ENCODE peak calls at places on chromosomes 12 and 14, in ten cellular contexts. O, K, S, U, P, R, D, F, V and X are unnamed samples.

GRCh38 chr12:43044241-43044640 is 454.7 kb upstream of the PRICKLE1 start:
- DNase-seq in O (no peak), K (no peak), S (no peak), U (no peak), P (no peak), R (no peak), D (no peak), F (no peak), V (peak), X (no peak)

GRCh38 chr14:91361236-91361811 is 56.3 kb downstream of the CCDC88C start:
- DNase-seq in O (no peak), K (peak), S (no peak), U (no peak), P (peak), R (no peak), D (no peak), F (no peak), V (no peak), X (no peak)

GRCh38 chr14:101758913-101759593 is 2.5 kb upstream of the PPP2R5C start:
- DNase-seq in O (no peak), K (no peak), S (no peak), U (no peak), P (no peak), R (no peak), D (no peak), F (no peak), V (no peak), X (no peak)

GRCh38 chr12:109885616-109886015 is 5.3 kb upstream of the GLTP start:
- DNase-seq in O (peak), K (no peak), S (no peak), U (no peak), P (no peak), R (no peak), D (no peak), F (no peak), V (no peak), X (no peak)

GRCh38 chr12:1117970-1118563 is 127.0 kb downstream of the ERC1 start:
- DNase-seq in O (peak), K (peak), S (peak), U (peak), P (peak), R (peak), D (peak), F (peak), V (peak), X (peak)

GRCh38 chr14:33949051-33950037 is 1.5 kb downstream of the EGLN3 start:
- DNase-seq in O (no peak), K (peak), S (no peak), U (no peak), P (no peak), R (no peak), D (no peak), F (no peak), V (no peak), X (no peak)

GRCh38 chr12:95473440-95473946 is 459 bp upstream of the METAP2 start:
- DNase-seq in O (peak), K (peak), S (peak), U (peak), P (no peak), R (no peak), D (peak), F (no peak), V (peak), X (peak)

GRCh38 chr14:60790850-60791249 is 56.3 kb downstream of the MNAT1 start:
- DNase-seq in O (no peak), K (no peak), S (no peak), U (no peak), P (no peak), R (no peak), D (no peak), F (no peak), V (no peak), X (no peak)

GRCh38 chr14:63897706-63898105 is 44.9 kb downstream of the SYNE2 start:
- DNase-seq in O (no peak), K (no peak), S (no peak), U (no peak), P (no peak), R (no peak), D (no peak), F (no peak), V (peak), X (no peak)

GRCh38 chr14:27739657-27740156 is 1026.9 kb upstream of the FOXG1 start:
- DNase-seq in O (no peak), K (no peak), S (no peak), U (no peak), P (no peak), R (no peak), D (no peak), F (no peak), V (no peak), X (peak)

GRCh38 chr12:55073043-55074022 is 52.9 kb upstream of the OR9K2 start:
- DNase-seq in O (peak), K (peak), S (peak), U (peak), P (peak), R (peak), D (peak), F (peak), V (peak), X (peak)

GRCh38 chr14:101066826-101067508 is 163.4 kb upstream of the RTL1 start:
- DNase-seq in O (no peak), K (no peak), S (no peak), U (no peak), P (no peak), R (peak), D (no peak), F (no peak), V (no peak), X (no peak)

GRCh38 chr12:131108171-131108955 is 154.7 kb downstream of the ADGRD1 start:
- DNase-seq in O (no peak), K (no peak), S (no peak), U (no peak), P (no peak), R (no peak), D (no peak), F (no peak), V (no peak), X (no peak)

GRCh38 chr12:130205531-130205930 is 43.3 kb downstream of the FZD10 start:
- DNase-seq in O (no peak), K (no peak), S (no peak), U (no peak), P (no peak), R (no peak), D (no peak), F (no peak), V (no peak), X (no peak)

GRCh38 chr12:62604856-62605255 is 138.2 kb downstream of the MON2 start:
- DNase-seq in O (no peak), K (no peak), S (no peak), U (peak), P (no peak), R (no peak), D (no peak), F (no peak), V (peak), X (no peak)

GRCh38 chr14:54465654-54466053 is 23.1 kb downstream of the GMFB start:
- DNase-seq in O (no peak), K (no peak), S (peak), U (no peak), P (no peak), R (no peak), D (no peak), F (no peak), V (no peak), X (no peak)

GRCh38 chr14:97777622-97778021 is 980.4 kb downstream of the VRK1 start:
- DNase-seq in O (no peak), K (no peak), S (no peak), U (no peak), P (no peak), R (no peak), D (no peak), F (no peak), V (no peak), X (no peak)

GRCh38 chr14:21385170-21385904 is 1.5 kb upstream of the SUPT16H start:
- DNase-seq in O (no peak), K (peak), S (no peak), U (no peak), P (peak), R (no peak), D (no peak), F (no peak), V (no peak), X (no peak)

GRCh38 chr12:34295366-34296142 is 273.3 kb downstream of the ALG10 start:
- DNase-seq in O (no peak), K (no peak), S (no peak), U (no peak), P (no peak), R (no peak), D (no peak), F (no peak), V (no peak), X (no peak)

GRCh38 chr12:16076553-16076952 is 165.4 kb downstream of the DERA start:
- DNase-seq in O (peak), K (peak), S (peak), U (no peak), P (peak), R (no peak), D (peak), F (no peak), V (peak), X (peak)

GRCh38 chr12:59811991-59812390 is 216.2 kb downstream of the SLC16A7 start:
- DNase-seq in O (no peak), K (no peak), S (no peak), U (no peak), P (no peak), R (no peak), D (no peak), F (no peak), V (no peak), X (no peak)

GRCh38 chr12:110641512-110641911 is 27.6 kb downstream of the TCTN1 start:
- DNase-seq in O (no peak), K (no peak), S (peak), U (no peak), P (no peak), R (no peak), D (peak), F (no peak), V (no peak), X (no peak)

GRCh38 chr12:7374423-7375144 is 69.4 kb downstream of the CD163L1 start:
- DNase-seq in O (peak), K (no peak), S (peak), U (no peak), P (peak), R (no peak), D (peak), F (no peak), V (peak), X (no peak)

GRCh38 chr14:23321572-23322547 is 603 bp downstream of the PABPN1 start:
- DNase-seq in O (peak), K (peak), S (peak), U (peak), P (peak), R (no peak), D (peak), F (no peak), V (peak), X (peak)

GRCh38 chr12:24496755-24497154 is 452.1 kb downstream of the BCAT1 start:
- DNase-seq in O (no peak), K (no peak), S (no peak), U (no peak), P (no peak), R (no peak), D (no peak), F (no peak), V (peak), X (no peak)

GRCh38 chr12:122080149-122081107 is 1.9 kb downstream of the MLXIP start:
- DNase-seq in O (peak), K (peak), S (peak), U (no peak), P (peak), R (peak), D (no peak), F (no peak), V (peak), X (peak)

GRCh38 chr12:109423392-109423791 is 53.7 kb downstream of the KCTD10 start:
- DNase-seq in O (no peak), K (no peak), S (no peak), U (no peak), P (no peak), R (no peak), D (no peak), F (no peak), V (no peak), X (no peak)

GRCh38 chr14:91282954-91283645 is 38.6 kb upstream of the GPR68 start:
- DNase-seq in O (no peak), K (no peak), S (no peak), U (no peak), P (no peak), R (no peak), D (no peak), F (no peak), V (no peak), X (no peak)

GRCh38 chr12:118544569-118544968 is 168.2 kb downstream of the SUDS3 start:
- DNase-seq in O (peak), K (no peak), S (no peak), U (no peak), P (no peak), R (no peak), D (no peak), F (no peak), V (peak), X (no peak)

GRCh38 chr12:30357712-30358111 is 338.0 kb downstream of the IPO8 start:
- DNase-seq in O (no peak), K (no peak), S (no peak), U (no peak), P (no peak), R (no peak), D (no peak), F (no peak), V (no peak), X (no peak)

GRCh38 chr14:99884834-99885648 is 91.8 kb downstream of the EML1 start:
- DNase-seq in O (peak), K (peak), S (peak), U (peak), P (peak), R (no peak), D (peak), F (no peak), V (peak), X (peak)

GRCh38 chr14:49882826-49883694 is 9.8 kb upstream of the ARF6 start:
- DNase-seq in O (peak), K (no peak), S (no peak), U (no peak), P (no peak), R (no peak), D (no peak), F (no peak), V (no peak), X (no peak)

GRCh38 chr12:122891661-122892525 is 4.0 kb downstream of the VPS37B start:
- DNase-seq in O (peak), K (no peak), S (no peak), U (no peak), P (peak), R (no peak), D (no peak), F (no peak), V (peak), X (no peak)

GRCh38 chr12:106080111-106080732 is 58.5 kb downstream of the NUAK1 start:
- DNase-seq in O (no peak), K (no peak), S (no peak), U (no peak), P (no peak), R (no peak), D (no peak), F (no peak), V (peak), X (no peak)

GRCh38 chr12:12779529-12779928 is 5.9 kb upstream of the APOLD1 start:
- DNase-seq in O (peak), K (peak), S (no peak), U (no peak), P (peak), R (no peak), D (no peak), F (no peak), V (peak), X (peak)